ENCODE peak calls at places on chromosome 13, in four cellular contexts. P, O, L and B are unnamed samples.

GRCh38 chr13:107421028-107421427 is 794.3 kb downstream of the LIG4 start:
- DNase-seq in O (no peak), P (no peak), L (no peak), B (peak)

GRCh38 chr13:98020271-98020670 is 66.8 kb downstream of the IPO5 start:
- DNase-seq in O (no peak), P (no peak), L (no peak), B (no peak)

GRCh38 chr13:75554981-75555380 is 5.4 kb downstream of the UCHL3 start:
- DNase-seq in P (no peak), O (no peak), L (no peak), B (peak)

GRCh38 chr13:23348270-23349126 is 85.0 kb downstream of the SACS start:
- DNase-seq in L (no peak), P (no peak), O (no peak), B (peak)

GRCh38 chr13:75129331-75129730 is 352.6 kb downstream of the TBC1D4 start:
- DNase-seq in O (no peak), L (no peak), P (no peak), B (peak)

GRCh38 chr13:97284558-97284957 is 62.4 kb downstream of the MBNL2 start:
- DNase-seq in O (no peak), L (no peak), P (no peak), B (peak)

GRCh38 chr13:50631041-50631440 is 212.5 kb downstream of the DLEU7 start:
- DNase-seq in P (no peak), O (no peak), L (no peak), B (no peak)

GRCh38 chr13:85864963-85865530 is 65.8 kb upstream of the SLITRK6 start:
- DNase-seq in P (peak), L (no peak), O (no peak), B (peak)

GRCh38 chr13:48112896-48113525 is 18.1 kb upstream of the MED4 start:
- DNase-seq in L (no peak), P (no peak), O (no peak), B (no peak)

GRCh38 chr13:24454100-24454499 is 58.5 kb downstream of the PARP4 start:
- DNase-seq in O (no peak), P (no peak), L (no peak), B (no peak)

GRCh38 chr13:54614729-54615128 is 1586.1 kb downstream of the OLFM4 start:
- DNase-seq in P (no peak), L (no peak), O (no peak), B (no peak)

GRCh38 chr13:113211774-113212173 is 2.4 kb downstream of the CUL4A start:
- DNase-seq in L (no peak), O (no peak), P (no peak), B (no peak)
- TF ChIP-seq CTCF in L (no peak), O (no peak), P (peak), B (peak)

DNA sequence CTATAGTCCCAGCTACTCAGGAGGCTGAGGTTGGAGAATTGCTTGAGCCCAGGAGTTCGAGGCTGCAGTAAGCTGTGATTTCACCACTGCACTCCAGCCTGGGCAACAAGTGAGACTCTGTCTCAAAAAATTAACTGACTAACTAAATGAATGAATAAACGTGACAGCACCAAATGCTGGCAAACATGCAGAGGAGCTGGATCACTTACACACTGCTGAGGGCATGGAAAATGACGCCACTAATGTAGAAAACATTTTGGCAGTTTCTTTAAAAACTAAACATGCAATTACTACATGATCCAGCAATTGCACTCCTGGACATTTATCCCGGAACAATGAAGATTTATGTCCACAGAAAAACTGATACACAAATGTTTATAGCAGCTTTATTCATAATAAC is 31.3 kb upstream of the GTF3A start:
- DNase-seq in O (no peak), P (no peak), L (no peak), B (no peak)
- H3K4me3 ChIP-seq in O (no peak), P (no peak), L (no peak), B (no peak)

GRCh38 chr13:89352384-89352783 is 1681.2 kb downstream of the SLITRK5 start:
- DNase-seq in L (no peak), O (no peak), P (no peak), B (no peak)
- TF ChIP-seq CTCF in L (no peak), O (no peak), P (no peak), B (no peak)

DNA sequence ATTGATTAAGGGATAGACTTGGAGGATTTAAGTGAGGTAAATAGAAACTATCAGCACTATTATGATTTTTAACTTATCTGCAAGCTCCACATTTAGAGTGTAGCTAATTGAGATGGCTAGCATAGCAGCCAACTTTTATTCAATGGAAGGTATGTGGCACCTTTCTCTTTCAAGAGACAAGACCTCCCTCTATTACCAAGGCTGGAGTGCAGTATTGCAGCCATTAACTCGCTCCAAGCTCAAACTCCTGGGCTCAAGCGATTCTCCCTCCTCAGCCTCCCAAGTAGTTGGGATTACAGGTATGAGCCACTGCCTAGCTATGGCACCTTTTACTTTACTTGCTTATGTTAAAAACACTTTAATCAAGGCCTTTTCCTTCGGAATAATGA is 8.2 kb downstream of the TPT1 start:
- DNase-seq in O (no peak), L (no peak), P (no peak), B (no peak)
- H3K4me3 ChIP-seq in O (no peak), L (no peak), P (no peak), B (no peak)

GRCh38 chr13:29993196-29993595 is 142.8 kb upstream of the UBL3 start:
- DNase-seq in L (no peak), P (no peak), O (peak), B (no peak)
- TF ChIP-seq CTCF in L (no peak), P (no peak), O (no peak), B (no peak)

GRCh38 chr13:99955747-99956472 is 15.7 kb downstream of the ZIC5 start:
- DNase-seq in P (no peak), O (no peak), L (no peak), B (peak)
- H3K4me3 ChIP-seq in P (no peak), O (peak), L (peak), B (peak)

GRCh38 chr13:90256746-90257145 is 1090.7 kb upstream of the MIR17HG start:
- DNase-seq in L (no peak), P (no peak), O (no peak), B (no peak)

GRCh38 chr13:90254437-90254836 is 1093.0 kb upstream of the MIR17HG start:
- DNase-seq in O (no peak), P (no peak), L (no peak), B (no peak)

GRCh38 chr13:90258129-90258528 is 1089.4 kb upstream of the MIR17HG start:
- DNase-seq in P (no peak), O (no peak), L (no peak), B (no peak)

DNA sequence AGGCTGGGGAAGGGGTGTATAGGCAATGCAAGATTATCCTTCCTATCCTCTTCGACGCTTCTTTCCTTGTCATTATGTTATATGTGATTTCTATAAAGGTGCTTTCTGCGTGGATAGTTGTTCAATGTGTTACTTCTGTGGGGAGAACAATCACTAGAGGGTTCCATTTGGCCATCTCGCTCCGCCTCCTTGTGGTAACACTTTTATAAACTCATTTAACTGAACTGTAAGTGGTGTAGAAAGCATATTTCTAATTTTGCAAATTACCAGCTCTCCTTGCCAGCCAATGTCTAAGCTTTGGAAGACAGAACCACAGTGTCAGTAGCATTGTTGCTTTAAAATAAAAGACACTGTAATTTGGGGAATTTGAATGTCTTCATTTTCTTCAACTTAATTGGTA is 1093.7 kb upstream of the MIR17HG start:
- DNase-seq in P (no peak), O (no peak), L (no peak), B (no peak)
- TF ChIP-seq CTCF in P (no peak), O (no peak), L (no peak), B (no peak)

GRCh38 chr13:51843529-51843928 is 1.4 kb downstream of the TMEM272 start:
- DNase-seq in O (no peak), P (no peak), L (no peak), B (no peak)

GRCh38 chr13:51844862-51845573 is at the start of gene TMEM272:
- DNase-seq in P (peak), O (no peak), L (no peak), B (peak)

GRCh38 chr13:51848674-51849073 is 3.7 kb upstream of the TMEM272 start:
- DNase-seq in L (no peak), O (no peak), P (no peak), B (peak)

GRCh38 chr13:51846756-51847155 is 1.8 kb upstream of the TMEM272 start:
- DNase-seq in L (no peak), P (no peak), O (no peak), B (no peak)

DNA sequence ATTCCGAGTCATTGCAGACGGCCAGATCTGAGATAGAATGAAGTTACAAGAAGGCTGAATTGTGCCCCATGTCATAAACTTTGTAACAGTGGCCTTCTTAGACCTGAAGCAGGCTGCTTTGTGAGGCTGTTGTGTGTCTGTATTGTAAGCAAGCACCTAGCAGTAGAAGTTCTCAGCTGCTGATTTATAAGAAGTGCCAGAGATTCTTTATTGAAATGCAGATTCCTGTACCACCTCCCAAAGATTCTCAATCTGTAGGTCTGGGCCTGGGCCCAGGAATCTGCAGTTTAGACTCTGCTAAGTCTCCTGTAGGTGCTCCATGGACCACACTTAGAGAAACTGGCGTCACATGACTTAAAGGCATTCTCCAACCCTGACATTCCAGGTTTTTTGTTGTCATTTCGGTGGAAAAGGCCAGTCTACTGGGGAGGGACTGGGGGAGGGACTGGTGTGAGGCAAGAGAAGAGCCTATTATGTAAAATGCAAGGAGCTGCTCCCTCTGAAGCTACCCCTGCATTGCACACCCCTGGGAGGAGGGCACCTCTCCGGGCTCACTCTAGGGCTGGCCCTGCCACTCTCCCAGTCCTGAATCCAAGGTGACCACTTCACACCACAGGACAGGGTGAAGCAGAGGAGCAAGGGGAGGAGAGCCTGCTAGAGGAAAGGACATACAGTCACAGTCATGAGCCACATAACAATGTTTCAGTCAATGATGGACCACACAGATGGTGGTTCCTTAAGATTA is 769 bp upstream of the TMEM272 start:
- DNase-seq in P (no peak), L (no peak), O (no peak), B (no peak)
- H3K4me3 ChIP-seq in P (no peak), L (no peak), O (peak), B (no peak)